ENCODE peak calls at places on chromosomes 13 and 19, in eight cellular contexts. O is brain microvascular endothelial cell, A is psoas muscle, N is AG10803, Y is tibial artery, I is astrocyte, E is HepG2, C is Panc1. H is an unnamed sample.
A peak's percentile ranks its signal among the peaks of the same experiment; 100 is the strongest.

GRCh38 chr13:74026753-74027152 is 107.5 kb downstream of the KLF12 start:
- DNase-seq in O (peak; percentile 41), A (no peak), N (no peak), Y (no peak), I (peak; percentile 42), E (no peak), C (no peak), H (peak; percentile 86)

GRCh38 chr13:102530751-102531150 is 66.0 kb upstream of the TPP2 start:
- DNase-seq in O (no peak), A (no peak), N (no peak), Y (no peak), I (no peak), E (no peak), C (no peak), H (no peak)

GRCh38 chr13:100443998-100444328 is 144.6 kb downstream of the GGACT start:
- DNase-seq in O (no peak), A (no peak), N (peak; percentile 41), Y (no peak), I (no peak), E (no peak), C (no peak), H (no peak)

GRCh38 chr19:39411832-39412099 is 703 bp upstream of the PLEKHG2 start:
- DNase-seq in O (peak; percentile 96), A (peak; percentile 95), N (peak; percentile 91), Y (peak; percentile 97), I (peak; percentile 74), E (peak; percentile 90), C (no peak), H (peak; percentile 96)

GRCh38 chr13:29402168-29402621 is 193.3 kb downstream of the SLC7A1 start:
- DNase-seq in O (peak; percentile 14), A (no peak), N (no peak), Y (no peak), I (peak; percentile 39), E (no peak), C (no peak), H (peak; percentile 44)

GRCh38 chr19:34662919-34663318 is 14.0 kb downstream of the SCGB2B2 start:
- DNase-seq in O (no peak), A (no peak), N (peak; percentile 13), Y (no peak), I (no peak), E (peak; percentile 51), C (no peak), H (peak; percentile 33)

GRCh38 chr19:48170817-48171347 is 402 bp downstream of the ZSWIM9 start:
- DNase-seq in O (no peak), A (peak; percentile 52), N (no peak), Y (no peak), I (no peak), E (no peak), C (no peak), H (peak; percentile 9)

GRCh38 chr19:35832054-35832453 is 19.4 kb upstream of the PRODH2 start:
- DNase-seq in O (no peak), A (no peak), N (no peak), Y (no peak), I (no peak), E (no peak), C (no peak), H (no peak)

GRCh38 chr13:31168736-31169135 is 7.0 kb upstream of the HSPH1 start:
- DNase-seq in O (no peak), A (no peak), N (no peak), Y (no peak), I (no peak), E (no peak), C (no peak), H (no peak)

GRCh38 chr13:112325941-112326645 is 50.1 kb upstream of the SPACA7 start:
- DNase-seq in O (no peak), A (no peak), N (no peak), Y (no peak), I (no peak), E (no peak), C (no peak), H (no peak)

DNA sequence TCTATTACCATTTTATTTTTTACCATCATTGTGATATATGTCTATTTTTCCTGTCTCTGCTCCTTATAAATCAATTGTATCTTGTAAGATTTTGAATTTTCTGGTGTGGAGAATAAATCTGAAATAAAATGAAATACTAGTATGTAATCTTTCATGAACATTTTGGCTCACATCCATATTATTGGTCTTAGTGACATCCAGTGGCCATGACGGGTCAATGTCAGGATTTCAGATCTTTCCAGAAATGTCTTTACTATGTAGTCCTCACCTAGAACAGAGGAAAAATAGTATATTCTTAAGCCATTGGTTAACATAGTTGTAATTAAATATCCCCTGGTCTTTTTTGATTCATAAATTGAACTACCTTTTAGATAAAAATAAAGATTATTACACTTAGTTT is 109.8 kb upstream of the GPC6 start:
- DNase-seq in O (no peak), A (no peak), N (no peak), Y (no peak), I (no peak), E (peak; percentile 4), C (no peak), H (peak; percentile 15)
- TF ChIP-seq CTCF in O (peak; percentile 31), A (no peak), N (no peak), Y (no peak), I (no peak), E (peak; percentile 17), C (no peak), H (no peak)

GRCh38 chr19:18377026-18377425 is 8.9 kb upstream of the GDF15 start:
- DNase-seq in O (no peak), A (no peak), N (no peak), Y (no peak), I (no peak), E (no peak), C (no peak), H (no peak)

GRCh38 chr19:18373407-18373891 is 12.5 kb upstream of the GDF15 start:
- DNase-seq in O (no peak), A (no peak), N (no peak), Y (no peak), I (no peak), E (no peak), C (no peak), H (no peak)

GRCh38 chr19:18368504-18369222 is 17.3 kb upstream of the GDF15 start:
- DNase-seq in O (no peak), A (no peak), N (no peak), Y (no peak), I (no peak), E (peak; percentile 39), C (no peak), H (no peak)

DNA sequence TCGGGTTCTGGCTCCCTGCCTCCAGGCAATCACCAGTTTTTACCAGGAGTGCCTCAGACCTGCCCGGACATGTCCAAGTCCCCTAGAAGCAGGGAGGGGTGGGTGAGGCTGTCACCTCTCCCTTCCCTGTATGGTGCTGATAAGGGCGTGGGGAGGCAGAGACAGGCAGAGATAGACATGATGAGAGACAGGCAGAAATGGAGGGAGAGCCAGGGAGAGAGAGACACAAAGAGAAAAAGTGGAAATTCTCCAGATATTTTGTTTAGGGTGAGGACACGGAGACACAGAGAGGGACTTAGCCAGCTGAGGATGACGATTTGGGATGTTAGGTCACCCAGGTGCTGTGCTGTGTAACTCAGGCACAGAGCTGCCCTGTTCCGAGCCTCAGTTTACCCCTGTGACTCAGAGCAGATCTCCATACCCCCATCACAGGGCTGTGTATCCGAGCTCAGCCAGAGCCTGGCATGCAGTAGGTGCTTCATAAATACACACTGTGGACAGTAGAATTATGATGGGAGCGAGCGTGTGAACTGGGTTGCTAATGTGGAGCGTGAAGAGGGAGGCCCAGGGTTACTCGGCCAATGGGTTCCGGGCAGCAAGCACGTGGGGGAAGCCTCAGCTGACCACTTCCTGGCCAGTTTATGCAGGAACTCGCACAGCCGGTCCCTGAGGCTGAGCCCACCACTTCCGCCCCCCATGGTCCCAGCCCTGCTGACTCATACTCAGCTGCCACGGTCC is 11.9 kb upstream of the GDF15 start:
- DNase-seq in O (peak; percentile 99), A (peak; percentile 97), N (peak; percentile 97), Y (peak; percentile 95), I (peak; percentile 99), E (peak; percentile 95), C (no peak), H (peak; percentile 100)
- H3K4me3 ChIP-seq in O (no peak overlapping the region), A (peak overlapping the region; percentile 18), N (no peak overlapping the region), Y (no peak overlapping the region), I (no peak overlapping the region), E (no peak overlapping the region), C (no peak overlapping the region), H (no peak overlapping the region)

GRCh38 chr19:51098366-51099069 is 9.7 kb downstream of the CTU1 start:
- DNase-seq in O (no peak), A (no peak), N (no peak), Y (no peak), I (no peak), E (no peak), C (no peak), H (peak; percentile 52)

GRCh38 chr19:51097166-51097736 is 11.0 kb downstream of the CTU1 start:
- DNase-seq in O (peak; percentile 54), A (peak; percentile 74), N (peak; percentile 50), Y (no peak), I (peak; percentile 14), E (peak; percentile 34), C (no peak), H (peak; percentile 71)

GRCh38 chr19:51094696-51095279 is 12.1 kb upstream of the KLK14 start:
- DNase-seq in O (no peak), A (no peak), N (no peak), Y (no peak), I (no peak), E (peak; percentile 13), C (no peak), H (no peak)

GRCh38 chr19:51097796-51098195 is 10.4 kb downstream of the CTU1 start:
- DNase-seq in O (no peak), A (no peak), N (no peak), Y (no peak), I (no peak), E (no peak), C (no peak), H (no peak)

GRCh38 chr19:51096473-51097165 is 11.6 kb downstream of the CTU1 start:
- DNase-seq in O (no peak), A (no peak), N (no peak), Y (no peak), I (no peak), E (no peak), C (no peak), H (no peak)
- TF ChIP-seq CTCF in O (peak; percentile 40), A (no peak), N (peak; percentile 29), Y (no peak), I (no peak), E (no peak), C (peak; percentile 6), H (peak; percentile 45)

DNA sequence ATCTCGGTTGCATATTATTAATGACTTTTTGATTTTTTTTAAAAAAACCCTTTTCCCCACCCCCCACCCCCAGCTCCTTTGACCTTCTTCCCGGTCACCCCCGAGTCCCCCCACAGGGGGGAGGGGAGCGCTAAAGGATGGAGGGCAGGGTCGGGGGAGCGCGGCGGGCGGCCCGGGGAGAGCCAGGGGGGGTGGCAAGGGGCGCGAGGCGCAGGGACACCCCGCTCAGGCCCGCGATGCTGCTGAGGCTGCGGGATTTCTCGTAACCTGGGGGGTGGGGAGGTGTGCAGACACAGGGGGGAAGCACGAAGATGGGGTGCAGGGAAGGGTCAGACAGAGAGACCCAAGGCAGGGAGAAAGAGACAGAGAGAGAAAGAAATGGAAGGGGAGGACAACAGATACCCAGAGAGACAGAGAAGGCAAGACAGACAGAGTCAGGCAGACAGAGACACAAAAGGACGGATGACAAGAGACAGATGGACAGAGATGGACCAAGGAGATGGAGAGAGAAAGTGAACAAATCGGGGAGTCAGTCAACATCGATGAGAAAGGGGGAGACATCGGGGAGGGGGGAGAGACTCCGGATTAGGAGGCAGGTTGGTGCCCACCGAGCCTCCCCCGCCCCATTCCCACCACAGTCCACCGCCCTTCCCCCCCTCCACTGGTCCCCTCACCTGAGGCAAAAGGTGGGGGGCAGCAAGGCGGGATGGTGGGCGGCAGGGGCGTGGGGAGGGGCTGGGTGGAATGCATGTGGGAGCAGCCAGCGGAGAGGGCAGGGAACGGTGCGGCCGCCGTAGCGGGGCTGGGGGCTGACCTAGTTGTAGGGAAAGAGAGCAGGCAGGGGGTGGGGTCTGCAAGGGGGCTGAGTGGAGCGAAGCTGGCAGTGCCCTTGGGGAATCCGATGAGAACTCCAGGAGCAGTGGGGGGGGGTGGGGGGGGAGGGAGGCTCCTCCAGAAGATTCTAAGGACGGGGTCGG is 14.2 kb downstream of the KCNC3 start:
- DNase-seq in O (no peak), A (peak; percentile 38), N (no peak), Y (no peak), I (no peak), E (no peak), C (no peak), H (no peak)
- H3K4me3 ChIP-seq in O (no peak overlapping the region), A (no peak overlapping the region), N (no peak overlapping the region), Y (no peak overlapping the region), I (no peak overlapping the region), E (no peak overlapping the region), C (no peak overlapping the region), H (no peak overlapping the region)